ENCODE peak calls at places on chromosome 18, in nine cellular contexts. One of them, this sample, is unnamed.

GRCh38 chr18:23135679-23136325 is 517 bp downstream of the CABLES1 start:
- DNase-seq in H1: no peak
- DNase-seq in transverse colon: peak; percentile 40
- DNase-seq in tibial nerve: no peak
- DNase-seq in HepG2: no peak
- DNase-seq in A549: no peak
- DNase-seq in stomach: peak; percentile 55
- DNase-seq in ovary: peak; percentile 48
- DNase-seq in sigmoid colon: no peak
- DNase-seq in this sample: peak; percentile 84

GRCh38 chr18:55100817-55101457 is 141.7 kb upstream of the CCDC68 start:
- DNase-seq in ovary: no peak
- DNase-seq in tibial nerve: no peak
- DNase-seq in HepG2: no peak
- DNase-seq in A549: peak; percentile 47
- DNase-seq in sigmoid colon: no peak
- DNase-seq in H1: no peak
- DNase-seq in transverse colon: no peak
- DNase-seq in stomach: no peak
- DNase-seq in this sample: no peak

GRCh38 chr18:13800505-13801259 is 23.3 kb upstream of the MC5R start:
- DNase-seq in ovary: peak; percentile 40
- DNase-seq in H1: peak; percentile 75
- DNase-seq in sigmoid colon: peak; percentile 71
- DNase-seq in stomach: peak; percentile 80
- DNase-seq in HepG2: peak; percentile 49
- DNase-seq in transverse colon: peak; percentile 79
- DNase-seq in tibial nerve: no peak
- DNase-seq in A549: peak; percentile 58
- DNase-seq in this sample: peak; percentile 76

GRCh38 chr18:79754022-79754761 is 43.5 kb upstream of the KCNG2 start:
- DNase-seq in tibial nerve: no peak
- DNase-seq in sigmoid colon: peak; percentile 43
- DNase-seq in H1: no peak
- DNase-seq in stomach: no peak
- DNase-seq in transverse colon: no peak
- DNase-seq in HepG2: no peak
- DNase-seq in A549: no peak
- DNase-seq in ovary: no peak
- DNase-seq in this sample: no peak

GRCh38 chr18:11310476-11311086 is 161.2 kb upstream of the PIEZO2 start:
- DNase-seq in sigmoid colon: no peak
- DNase-seq in stomach: no peak
- DNase-seq in A549: peak; percentile 13
- DNase-seq in HepG2: peak; percentile 40
- DNase-seq in tibial nerve: no peak
- DNase-seq in ovary: no peak
- DNase-seq in transverse colon: peak; percentile 17
- DNase-seq in H1: peak; percentile 83
- DNase-seq in this sample: peak; percentile 44

GRCh38 chr18:49137093-49137492 is 186.3 kb upstream of the SMAD7 start:
- DNase-seq in transverse colon: no peak
- DNase-seq in stomach: no peak
- DNase-seq in ovary: no peak
- DNase-seq in HepG2: no peak
- DNase-seq in sigmoid colon: no peak
- DNase-seq in tibial nerve: no peak
- DNase-seq in A549: no peak
- DNase-seq in H1: no peak
- DNase-seq in this sample: no peak

GRCh38 chr18:46407471-46408166 is 249.4 kb downstream of the LOXHD1 start:
- DNase-seq in H1: no peak
- DNase-seq in HepG2: no peak
- DNase-seq in stomach: no peak
- DNase-seq in sigmoid colon: peak; percentile 71
- DNase-seq in tibial nerve: no peak
- DNase-seq in transverse colon: no peak
- DNase-seq in A549: no peak
- DNase-seq in ovary: no peak
- DNase-seq in this sample: no peak

GRCh38 chr18:657311-657997 is at the start of gene TYMS:
- DNase-seq in tibial nerve: no peak
- DNase-seq in ovary: peak; percentile 37
- DNase-seq in transverse colon: peak; percentile 80
- DNase-seq in stomach: peak; percentile 49
- DNase-seq in sigmoid colon: no peak
- DNase-seq in A549: peak; percentile 81
- DNase-seq in HepG2: peak; percentile 55
- DNase-seq in H1: peak; percentile 81
- DNase-seq in this sample: peak; percentile 89

GRCh38 chr18:5457467-5457957 is 86.3 kb downstream of the EPB41L3 start:
- DNase-seq in sigmoid colon: no peak
- DNase-seq in HepG2: no peak
- DNase-seq in tibial nerve: no peak
- DNase-seq in ovary: no peak
- DNase-seq in transverse colon: no peak
- DNase-seq in A549: no peak
- DNase-seq in stomach: no peak
- DNase-seq in H1: no peak
- DNase-seq in this sample: no peak

GRCh38 chr18:45060102-45060501 is 379.4 kb downstream of the SETBP1 start:
- DNase-seq in ovary: no peak
- DNase-seq in transverse colon: no peak
- DNase-seq in sigmoid colon: no peak
- DNase-seq in tibial nerve: no peak
- DNase-seq in A549: no peak
- DNase-seq in stomach: no peak
- DNase-seq in HepG2: no peak
- DNase-seq in H1: no peak
- DNase-seq in this sample: no peak

GRCh38 chr18:61946449-61946848 is 53.6 kb upstream of the RNF152 start:
- DNase-seq in HepG2: no peak
- DNase-seq in stomach: no peak
- DNase-seq in ovary: no peak
- DNase-seq in transverse colon: no peak
- DNase-seq in A549: no peak
- DNase-seq in tibial nerve: no peak
- DNase-seq in H1: no peak
- DNase-seq in sigmoid colon: no peak
- DNase-seq in this sample: no peak
- TF ChIP-seq EP300 in HepG2: no peak
- TF ChIP-seq EP300 in stomach: no peak
- TF ChIP-seq EP300 in ovary: no peak
- TF ChIP-seq EP300 in transverse colon: no peak
- TF ChIP-seq EP300 in A549: no peak
- TF ChIP-seq EP300 in tibial nerve: no peak
- TF ChIP-seq EP300 in H1: no peak
- TF ChIP-seq EP300 in sigmoid colon: no peak
- TF ChIP-seq EP300 in this sample: no peak

GRCh38 chr18:2325308-2325849 is 245.9 kb downstream of the METTL4 start:
- DNase-seq in A549: no peak
- DNase-seq in stomach: no peak
- DNase-seq in H1: no peak
- DNase-seq in HepG2: no peak
- DNase-seq in transverse colon: no peak
- DNase-seq in ovary: no peak
- DNase-seq in tibial nerve: no peak
- DNase-seq in sigmoid colon: no peak
- DNase-seq in this sample: no peak
- TF ChIP-seq EP300 in A549: no peak
- TF ChIP-seq EP300 in stomach: no peak
- TF ChIP-seq EP300 in H1: no peak
- TF ChIP-seq EP300 in HepG2: no peak
- TF ChIP-seq EP300 in transverse colon: no peak
- TF ChIP-seq EP300 in ovary: no peak
- TF ChIP-seq EP300 in tibial nerve: no peak
- TF ChIP-seq EP300 in sigmoid colon: no peak
- TF ChIP-seq EP300 in this sample: no peak

GRCh38 chr18:21930177-21930576 is 189.6 kb downstream of the MIB1 start:
- DNase-seq in A549: no peak
- DNase-seq in H1: no peak
- DNase-seq in stomach: no peak
- DNase-seq in HepG2: no peak
- DNase-seq in transverse colon: no peak
- DNase-seq in ovary: no peak
- DNase-seq in tibial nerve: no peak
- DNase-seq in sigmoid colon: no peak
- DNase-seq in this sample: no peak

GRCh38 chr18:21934766-21935015 is 194.1 kb downstream of the MIB1 start:
- DNase-seq in A549: no peak
- DNase-seq in HepG2: no peak
- DNase-seq in H1: no peak
- DNase-seq in sigmoid colon: no peak
- DNase-seq in tibial nerve: no peak
- DNase-seq in stomach: no peak
- DNase-seq in transverse colon: no peak
- DNase-seq in ovary: no peak
- DNase-seq in this sample: no peak

GRCh38 chr18:21928925-21929324 is 188.3 kb downstream of the MIB1 start:
- DNase-seq in HepG2: no peak
- DNase-seq in ovary: no peak
- DNase-seq in tibial nerve: no peak
- DNase-seq in A549: no peak
- DNase-seq in transverse colon: no peak
- DNase-seq in sigmoid colon: no peak
- DNase-seq in stomach: no peak
- DNase-seq in H1: no peak
- DNase-seq in this sample: no peak

DNA sequence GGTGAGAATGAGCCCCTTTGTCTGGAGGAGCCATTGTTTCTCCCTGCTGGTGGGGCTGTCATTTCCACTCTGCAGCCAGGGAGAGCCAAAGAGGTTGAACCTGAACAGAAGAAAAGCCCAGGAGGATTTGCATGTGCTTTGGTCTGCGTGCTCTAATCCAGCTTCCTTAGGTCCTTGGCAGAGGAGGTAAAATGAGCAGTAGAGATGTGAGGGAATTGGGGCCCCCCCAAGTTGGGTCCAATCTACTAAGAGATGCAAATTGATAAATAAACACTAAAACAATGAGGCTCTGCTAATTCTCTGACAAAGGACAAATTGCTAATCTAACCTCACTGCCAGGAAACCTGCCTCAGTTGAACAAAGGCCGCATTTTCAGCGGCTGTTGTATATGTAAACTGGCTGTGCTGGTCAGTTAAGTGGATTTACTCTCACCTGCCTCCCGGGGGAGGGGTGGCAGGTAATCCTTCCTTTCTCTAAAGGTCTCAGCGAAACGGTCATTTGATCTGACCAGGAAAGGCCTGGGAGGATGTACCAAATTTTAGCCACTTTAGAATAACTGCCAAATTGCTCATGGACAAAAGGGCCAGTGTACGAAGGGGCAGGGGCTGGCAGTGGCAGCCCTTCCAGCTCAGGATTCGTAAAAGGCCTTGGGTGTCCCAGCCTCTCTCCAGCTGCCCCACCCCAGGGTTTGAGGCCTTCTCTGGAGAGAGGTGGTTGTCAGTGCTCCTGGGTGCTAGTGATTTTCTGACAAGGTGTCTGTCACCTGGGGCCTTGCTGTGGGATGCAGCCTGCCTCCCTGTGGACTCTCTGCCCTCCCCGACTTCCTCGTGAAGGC is 193.6 kb downstream of the MIB1 start:
- DNase-seq in sigmoid colon: no peak
- DNase-seq in tibial nerve: no peak
- DNase-seq in stomach: no peak
- DNase-seq in H1: no peak
- DNase-seq in HepG2: no peak
- DNase-seq in A549: no peak
- DNase-seq in transverse colon: no peak
- DNase-seq in ovary: no peak
- DNase-seq in this sample: no peak
- TF ChIP-seq EP300 in sigmoid colon: no peak
- TF ChIP-seq EP300 in tibial nerve: no peak
- TF ChIP-seq EP300 in stomach: no peak
- TF ChIP-seq EP300 in H1: peak; percentile 28
- TF ChIP-seq EP300 in HepG2: no peak
- TF ChIP-seq EP300 in A549: no peak
- TF ChIP-seq EP300 in transverse colon: no peak
- TF ChIP-seq EP300 in ovary: no peak
- TF ChIP-seq EP300 in this sample: no peak

GRCh38 chr18:77099501-77100370 is 32.8 kb downstream of the MBP start:
- DNase-seq in tibial nerve: no peak
- DNase-seq in H1: no peak
- DNase-seq in A549: no peak
- DNase-seq in ovary: no peak
- DNase-seq in transverse colon: no peak
- DNase-seq in HepG2: no peak
- DNase-seq in sigmoid colon: no peak
- DNase-seq in stomach: no peak
- DNase-seq in this sample: no peak

GRCh38 chr18:77102246-77103040 is 30.1 kb downstream of the MBP start:
- DNase-seq in H1: no peak
- DNase-seq in stomach: no peak
- DNase-seq in ovary: no peak
- DNase-seq in HepG2: no peak
- DNase-seq in tibial nerve: no peak
- DNase-seq in transverse colon: no peak
- DNase-seq in sigmoid colon: no peak
- DNase-seq in A549: no peak
- DNase-seq in this sample: peak; percentile 53

GRCh38 chr18:77100751-77101355 is 31.7 kb downstream of the MBP start:
- DNase-seq in sigmoid colon: no peak
- DNase-seq in transverse colon: no peak
- DNase-seq in ovary: no peak
- DNase-seq in H1: no peak
- DNase-seq in HepG2: no peak
- DNase-seq in A549: no peak
- DNase-seq in stomach: no peak
- DNase-seq in tibial nerve: no peak
- DNase-seq in this sample: no peak

GRCh38 chr18:77103181-77103875 is 29.3 kb downstream of the MBP start:
- DNase-seq in HepG2: no peak
- DNase-seq in ovary: no peak
- DNase-seq in A549: no peak
- DNase-seq in H1: no peak
- DNase-seq in stomach: no peak
- DNase-seq in transverse colon: no peak
- DNase-seq in tibial nerve: no peak
- DNase-seq in sigmoid colon: no peak
- DNase-seq in this sample: no peak

DNA sequence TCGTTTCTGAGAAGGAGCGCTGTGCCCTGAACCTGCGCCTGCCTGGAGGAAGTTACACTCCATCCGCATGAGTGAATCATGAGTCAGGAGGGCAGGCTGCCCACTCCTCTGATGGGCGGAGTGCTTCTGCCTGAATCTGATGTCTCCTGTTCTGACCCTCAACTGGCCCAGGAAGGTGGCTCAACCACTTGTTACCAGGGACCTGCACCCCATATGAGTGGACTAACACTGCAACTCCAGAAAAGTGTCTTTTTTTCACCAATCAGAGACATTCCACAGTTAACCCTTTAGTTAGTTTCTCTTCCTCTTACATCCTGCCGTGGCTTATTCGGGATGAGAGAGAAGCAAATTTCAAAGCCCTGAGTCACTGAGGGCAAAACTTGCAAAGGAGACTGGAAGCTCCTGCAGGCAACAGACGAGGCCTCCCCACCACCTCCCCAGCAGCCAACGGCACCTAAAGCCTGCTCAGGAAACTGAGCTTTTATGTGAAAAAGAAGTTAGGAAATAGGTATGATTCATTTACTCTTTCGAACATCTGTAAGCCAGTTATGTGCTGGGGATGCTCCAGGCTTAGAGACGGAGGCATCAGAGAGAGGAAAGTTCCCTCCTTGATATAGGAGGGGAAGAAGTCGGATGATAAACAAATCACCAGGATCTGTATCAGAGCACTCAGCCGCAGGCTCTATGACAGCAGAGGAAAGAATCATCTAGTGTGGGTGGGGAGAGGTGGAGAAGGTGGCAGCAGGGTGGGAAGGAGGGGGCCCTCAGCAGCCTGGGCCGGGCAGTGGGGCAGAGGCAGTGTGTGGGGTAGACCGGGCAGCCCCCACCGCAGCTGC is 31.0 kb downstream of the MBP start:
- DNase-seq in stomach: peak; percentile 76
- DNase-seq in transverse colon: peak; percentile 64
- DNase-seq in ovary: peak; percentile 81
- DNase-seq in H1: peak; percentile 45
- DNase-seq in HepG2: no peak
- DNase-seq in tibial nerve: peak; percentile 75
- DNase-seq in sigmoid colon: peak; percentile 93
- DNase-seq in A549: peak; percentile 86
- DNase-seq in this sample: peak; percentile 55
- TF ChIP-seq EP300 in stomach: no peak
- TF ChIP-seq EP300 in transverse colon: no peak
- TF ChIP-seq EP300 in ovary: no peak
- TF ChIP-seq EP300 in H1: no peak
- TF ChIP-seq EP300 in HepG2: no peak
- TF ChIP-seq EP300 in tibial nerve: no peak
- TF ChIP-seq EP300 in sigmoid colon: no peak
- TF ChIP-seq EP300 in A549: no peak
- TF ChIP-seq EP300 in this sample: no peak

This sample was measured in SK-N-SH.